ENCODE peak calls at places on chromosomes 13 and 19, in four cellular contexts. One of them, this sample, is unnamed.

GRCh38 chr19:5170329-5170745 is 170.3 kb downstream of the PTPRS start:
- DNase-seq in A549: peak
- DNase-seq in HepG2: no peak
- DNase-seq in IMR-90: no peak
- DNase-seq in this sample: peak

GRCh38 chr19:1136201-1136600 is 32.4 kb downstream of the GPX4 start:
- DNase-seq in A549: no peak
- DNase-seq in HepG2: no peak
- DNase-seq in IMR-90: no peak
- DNase-seq in this sample: no peak

GRCh38 chr19:14003279-14004051 is 2.7 kb downstream of the RFX1 start:
- DNase-seq in A549: no peak
- DNase-seq in HepG2: no peak
- DNase-seq in IMR-90: no peak
- DNase-seq in this sample: no peak

GRCh38 chr19:6279931-6280591 is at the start of gene MLLT1:
- DNase-seq in A549: peak
- DNase-seq in HepG2: peak
- DNase-seq in IMR-90: peak
- DNase-seq in this sample: peak

GRCh38 chr19:55028757-55029156 is 9.3 kb downstream of the GP6 start:
- DNase-seq in A549: no peak
- DNase-seq in HepG2: no peak
- DNase-seq in IMR-90: no peak
- DNase-seq in this sample: no peak

GRCh38 chr19:10209305-10209704 is 14.6 kb upstream of the DNMT1 start:
- DNase-seq in A549: no peak
- DNase-seq in HepG2: no peak
- DNase-seq in IMR-90: peak
- DNase-seq in this sample: no peak

GRCh38 chr13:78978381-78978998 is 319.5 kb upstream of the OBI1 start:
- DNase-seq in A549: peak
- DNase-seq in HepG2: peak
- DNase-seq in IMR-90: peak
- DNase-seq in this sample: peak

GRCh38 chr13:80251403-80251802 is 89.5 kb downstream of the SPRY2 start:
- DNase-seq in A549: peak
- DNase-seq in HepG2: no peak
- DNase-seq in IMR-90: peak
- DNase-seq in this sample: peak

GRCh38 chr19:44845286-44845611 is 848 bp upstream of the NECTIN2 start:
- DNase-seq in A549: no peak
- DNase-seq in HepG2: no peak
- DNase-seq in IMR-90: no peak
- DNase-seq in this sample: no peak

GRCh38 chr19:16371540-16371986 is 46.9 kb downstream of the KLF2 start:
- DNase-seq in A549: no peak
- DNase-seq in HepG2: no peak
- DNase-seq in IMR-90: no peak
- DNase-seq in this sample: peak

GRCh38 chr19:39544201-39544903 is 4.4 kb upstream of the EID2 start:
- DNase-seq in A549: no peak
- DNase-seq in HepG2: no peak
- DNase-seq in IMR-90: peak
- DNase-seq in this sample: no peak

GRCh38 chr19:43470288-43470687 is 4.9 kb upstream of the LYPD3 start:
- DNase-seq in A549: no peak
- DNase-seq in HepG2: no peak
- DNase-seq in IMR-90: peak
- DNase-seq in this sample: no peak

GRCh38 chr13:76890036-76890435 is 3.8 kb upstream of the KCTD12 start:
- DNase-seq in A549: no peak
- DNase-seq in HepG2: no peak
- DNase-seq in IMR-90: peak
- DNase-seq in this sample: no peak

GRCh38 chr13:110455941-110456340 is 105.6 kb downstream of the RAB20 start:
- DNase-seq in A549: peak
- DNase-seq in HepG2: peak
- DNase-seq in IMR-90: peak
- DNase-seq in this sample: peak

GRCh38 chr19:51664997-51665396 is 18.4 kb upstream of the SIGLEC14 start:
- DNase-seq in A549: no peak
- DNase-seq in HepG2: no peak
- DNase-seq in IMR-90: no peak
- DNase-seq in this sample: no peak

GRCh38 chr19:10701955-10702307 is 692 bp downstream of the QTRT1 start:
- DNase-seq in A549: no peak
- DNase-seq in HepG2: peak
- DNase-seq in IMR-90: no peak
- DNase-seq in this sample: peak

GRCh38 chr19:7304200-7304599 is 10.0 kb upstream of the INSR start:
- DNase-seq in A549: no peak
- DNase-seq in HepG2: no peak
- DNase-seq in IMR-90: no peak
- DNase-seq in this sample: no peak

GRCh38 chr13:40402931-40403412 is 263.5 kb downstream of the FOXO1 start:
- DNase-seq in A549: peak
- DNase-seq in HepG2: peak
- DNase-seq in IMR-90: peak
- DNase-seq in this sample: no peak

GRCh38 chr13:24307211-24308067 is 1.9 kb upstream of the C1QTNF9 start:
- DNase-seq in A549: peak
- DNase-seq in HepG2: peak
- DNase-seq in IMR-90: no peak
- DNase-seq in this sample: no peak

GRCh38 chr13:43432948-43433347 is 353.8 kb downstream of the ENOX1 start:
- DNase-seq in A549: no peak
- DNase-seq in HepG2: no peak
- DNase-seq in IMR-90: no peak
- DNase-seq in this sample: no peak

GRCh38 chr13:42525035-42525504 is 48.9 kb upstream of the TNFSF11 start:
- DNase-seq in A549: peak
- DNase-seq in HepG2: no peak
- DNase-seq in IMR-90: no peak
- DNase-seq in this sample: no peak

GRCh38 chr13:82330499-82330898 is 1551.8 kb downstream of the SLITRK1 start:
- DNase-seq in A549: peak
- DNase-seq in HepG2: peak
- DNase-seq in IMR-90: no peak
- DNase-seq in this sample: peak

GRCh38 chr13:57629821-57630235 is 1.7 kb upstream of the PCDH17 start:
- DNase-seq in A549: peak
- DNase-seq in HepG2: no peak
- DNase-seq in IMR-90: peak
- DNase-seq in this sample: peak

GRCh38 chr19:335072-335471 is 9.5 kb downstream of the MIER2 start:
- DNase-seq in A549: no peak
- DNase-seq in HepG2: no peak
- DNase-seq in IMR-90: no peak
- DNase-seq in this sample: no peak

GRCh38 chr19:50873056-50873455 is at the start of gene KLK2:
- DNase-seq in A549: no peak
- DNase-seq in HepG2: no peak
- DNase-seq in IMR-90: no peak
- DNase-seq in this sample: no peak

GRCh38 chr13:30132623-30133553 is 174.5 kb downstream of the KATNAL1 start:
- DNase-seq in A549: peak
- DNase-seq in HepG2: peak
- DNase-seq in IMR-90: peak
- DNase-seq in this sample: peak

GRCh38 chr13:85261757-85262346 is 537.4 kb downstream of the SLITRK6 start:
- DNase-seq in A549: no peak
- DNase-seq in HepG2: peak
- DNase-seq in IMR-90: peak
- DNase-seq in this sample: no peak

GRCh38 chr13:32315255-32316029 is at the start of the genes BRCA2 and ZAR1L:
- DNase-seq in A549: peak
- DNase-seq in HepG2: peak
- DNase-seq in IMR-90: peak
- DNase-seq in this sample: peak

GRCh38 chr19:18107235-18108083 is 9.9 kb downstream of the MAST3 start:
- DNase-seq in A549: no peak
- DNase-seq in HepG2: no peak
- DNase-seq in IMR-90: no peak
- DNase-seq in this sample: no peak

GRCh38 chr19:18108897-18109296 is 11.3 kb downstream of the MAST3 start:
- DNase-seq in A549: no peak
- DNase-seq in HepG2: no peak
- DNase-seq in IMR-90: no peak
- DNase-seq in this sample: no peak

GRCh38 chr19:18109363-18109730 is 11.8 kb downstream of the MAST3 start:
- DNase-seq in A549: no peak
- DNase-seq in HepG2: peak
- DNase-seq in IMR-90: no peak
- DNase-seq in this sample: no peak

GRCh38 chr19:18110833-18111232 is 13.3 kb downstream of the MAST3 start:
- DNase-seq in A549: no peak
- DNase-seq in HepG2: no peak
- DNase-seq in IMR-90: no peak
- DNase-seq in this sample: no peak

DNA sequence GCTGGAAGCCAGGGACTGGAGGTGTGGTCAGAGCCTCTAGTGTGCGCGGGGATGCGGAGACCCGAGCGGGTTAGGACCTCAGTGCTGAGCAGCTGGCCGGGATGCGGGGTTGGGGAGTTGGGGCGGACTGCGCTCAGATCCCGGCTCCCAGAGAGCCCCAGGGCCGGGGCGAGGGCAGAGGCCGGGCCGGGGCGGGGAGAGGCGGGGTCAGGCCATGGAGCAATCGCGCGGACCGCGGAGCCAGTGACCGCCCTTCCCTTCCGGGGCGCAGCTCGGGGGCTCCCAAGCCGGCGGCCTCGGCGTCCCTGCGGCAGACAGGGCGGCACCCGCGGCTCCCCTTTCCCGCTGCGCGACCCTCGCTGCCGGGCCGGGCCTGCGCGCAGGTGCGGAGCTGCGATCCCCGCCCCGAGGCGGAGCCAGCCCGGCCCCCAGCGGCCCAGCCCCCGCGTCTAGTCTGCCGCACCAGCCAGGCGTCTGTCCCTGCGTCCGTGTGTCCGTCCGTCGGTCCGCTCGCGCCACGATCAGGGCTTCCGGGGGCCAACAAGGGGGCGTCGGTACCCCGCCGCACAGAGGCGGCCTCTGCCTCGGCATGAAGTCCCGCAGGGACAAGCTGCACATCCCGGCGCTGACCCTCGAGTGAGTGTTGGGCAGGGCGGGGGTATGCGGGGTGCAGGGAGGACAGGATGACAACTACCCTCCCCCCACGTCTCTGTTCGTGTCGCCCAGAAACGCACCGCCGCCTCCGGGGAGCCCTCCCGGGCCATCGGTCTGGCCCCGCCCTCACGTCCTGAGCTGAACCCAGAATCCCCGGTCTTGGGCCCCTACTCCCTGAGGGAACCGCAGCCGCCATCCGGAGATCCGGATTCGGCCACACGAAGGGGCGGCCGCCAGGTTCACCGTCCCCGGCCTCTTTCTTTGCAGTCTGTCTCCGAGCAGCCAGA is 12.4 kb downstream of the MAST3 start:
- DNase-seq in A549: no peak
- DNase-seq in HepG2: peak
- DNase-seq in IMR-90: no peak
- DNase-seq in this sample: peak
- TF ChIP-seq RAD21 in A549: no peak
- TF ChIP-seq RAD21 in HepG2: peak
- TF ChIP-seq RAD21 in IMR-90: no peak
- TF ChIP-seq RAD21 in this sample: no peak

GRCh38 chr19:41588497-41589209 is 12.7 kb downstream of the CEACAM21 start:
- DNase-seq in A549: peak
- DNase-seq in HepG2: peak
- DNase-seq in IMR-90: peak
- DNase-seq in this sample: peak
- TF ChIP-seq MAFK in A549: no peak
- TF ChIP-seq MAFK in HepG2: no peak
- TF ChIP-seq MAFK in IMR-90: no peak
- TF ChIP-seq MAFK in this sample: no peak

GRCh38 chr13:111914241-111915103 is 152.5 kb upstream of the SOX1 start:
- DNase-seq in A549: no peak
- DNase-seq in HepG2: no peak
- DNase-seq in IMR-90: no peak
- DNase-seq in this sample: no peak

GRCh38 chr13:111912453-111912866 is 154.5 kb upstream of the SOX1 start:
- DNase-seq in A549: no peak
- DNase-seq in HepG2: no peak
- DNase-seq in IMR-90: no peak
- DNase-seq in this sample: no peak

GRCh38 chr13:111915104-111915551 is 151.8 kb upstream of the SOX1 start:
- DNase-seq in A549: no peak
- DNase-seq in HepG2: no peak
- DNase-seq in IMR-90: no peak
- DNase-seq in this sample: no peak

GRCh38 chr13:111912991-111913781 is 153.8 kb upstream of the SOX1 start:
- DNase-seq in A549: no peak
- DNase-seq in HepG2: no peak
- DNase-seq in IMR-90: no peak
- DNase-seq in this sample: no peak

DNA sequence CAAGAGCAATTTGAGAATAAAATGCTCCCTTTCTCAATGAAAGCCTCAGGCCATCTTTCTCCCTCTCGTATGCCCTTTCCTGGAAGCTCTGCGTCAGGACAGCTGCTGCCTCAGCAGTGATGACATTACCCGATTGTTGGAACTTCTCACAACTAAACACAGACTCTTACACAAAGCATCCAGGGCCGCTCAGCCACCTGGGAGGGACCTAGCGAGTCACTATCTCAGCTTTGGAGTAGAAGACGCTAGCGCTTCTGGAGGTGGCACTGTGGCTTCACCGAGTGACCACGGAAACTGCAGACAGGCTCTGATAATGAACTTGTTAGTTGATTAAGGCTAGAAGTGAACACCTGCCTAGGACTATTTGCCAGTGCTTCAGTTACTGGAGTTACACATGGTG is 153.2 kb upstream of the SOX1 start:
- DNase-seq in A549: no peak
- DNase-seq in HepG2: no peak
- DNase-seq in IMR-90: no peak
- DNase-seq in this sample: no peak
- TF ChIP-seq CEBPB in A549: no peak
- TF ChIP-seq CEBPB in HepG2: no peak
- TF ChIP-seq CEBPB in IMR-90: no peak
- TF ChIP-seq CEBPB in this sample: no peak

DNA sequence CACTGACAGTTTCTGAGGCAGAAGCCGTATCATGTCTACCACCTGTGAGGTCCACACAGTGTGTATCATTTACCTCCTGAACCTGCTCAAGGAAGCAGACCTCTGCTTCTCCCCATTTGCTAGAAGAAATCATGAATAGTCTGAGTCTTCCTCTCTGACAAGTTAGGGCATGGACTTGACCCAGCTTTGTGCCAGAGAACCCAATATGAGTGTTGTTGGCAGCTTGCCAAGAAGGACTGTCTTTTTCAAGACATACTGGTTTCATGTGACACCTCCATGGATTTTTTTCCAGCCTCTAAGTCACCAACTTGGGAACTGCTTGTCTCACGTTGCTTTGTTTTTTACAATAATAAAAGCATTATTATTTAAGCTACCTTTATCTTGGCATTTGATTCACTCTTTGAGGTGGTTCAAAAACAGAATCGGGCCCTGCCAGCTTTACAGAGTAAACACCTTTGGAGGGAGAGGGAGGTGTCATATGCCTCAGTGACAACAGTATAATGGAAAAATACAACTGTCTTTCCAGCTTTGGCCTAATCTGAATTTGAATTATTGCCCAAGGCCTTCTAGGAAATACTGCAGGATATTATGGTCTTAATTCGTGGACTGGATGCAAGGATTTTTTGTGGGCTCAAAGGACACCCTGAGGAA is 9.6 kb downstream of the ZNF211 start:
- DNase-seq in A549: no peak
- DNase-seq in HepG2: no peak
- DNase-seq in IMR-90: no peak
- DNase-seq in this sample: no peak
- TF ChIP-seq RAD21 in A549: no peak
- TF ChIP-seq RAD21 in HepG2: no peak
- TF ChIP-seq RAD21 in IMR-90: no peak
- TF ChIP-seq RAD21 in this sample: no peak